ENCODE peak calls at places on chromosome 6, in four cellular contexts. T, V, Y and X are unnamed samples.

GRCh38 chr6:88586371-88587157 is 376.9 kb downstream of the RNGTT start:
- DNase-seq in V (no peak), T (no peak), Y (no peak), X (peak)

GRCh38 chr6:6320901-6321300 is 439 bp upstream of the F13A1 start:
- DNase-seq in Y (no peak), V (no peak), T (no peak), X (no peak)

GRCh38 chr6:113315879-113316278 is 541.3 kb upstream of the MARCKS start:
- DNase-seq in Y (no peak), V (no peak), T (peak), X (peak)

GRCh38 chr6:16398587-16398986 is 160.2 kb downstream of the GMPR start:
- DNase-seq in V (no peak), T (peak), Y (no peak), X (peak)

GRCh38 chr6:17666646-17667045 is 40.1 kb downstream of the NUP153 start:
- DNase-seq in T (no peak), Y (no peak), V (no peak), X (no peak)

GRCh38 chr6:139395371-139395770 is 20.9 kb upstream of the CITED2 start:
- DNase-seq in T (no peak), V (no peak), Y (no peak), X (no peak)

GRCh38 chr6:109869398-109870165 is 108.5 kb upstream of the GPR6 start:
- DNase-seq in Y (no peak), V (no peak), T (peak), X (peak)

GRCh38 chr6:4297348-4297747 is 162.0 kb upstream of the ECI2 start:
- DNase-seq in V (no peak), T (no peak), Y (no peak), X (no peak)

GRCh38 chr6:168311410-168312124 is 8.0 kb downstream of the DACT2 start:
- DNase-seq in Y (no peak), T (no peak), V (no peak), X (no peak)

GRCh38 chr6:157227202-157228166 is 95.8 kb downstream of the TMEM242 start:
- DNase-seq in T (no peak), Y (no peak), V (no peak), X (no peak)

GRCh38 chr6:122365775-122366403 is 33.6 kb upstream of the HSF2 start:
- DNase-seq in Y (no peak), T (no peak), V (no peak), X (no peak)

GRCh38 chr6:14354919-14355572 is 237.5 kb downstream of the CD83 start:
- DNase-seq in V (peak), Y (no peak), T (peak), X (peak)

GRCh38 chr6:154805288-154805911 is 72.2 kb downstream of the SCAF8 start:
- DNase-seq in V (no peak), Y (no peak), T (peak), X (peak)

GRCh38 chr6:111777357-111777756 is 95.9 kb downstream of the FYN start:
- DNase-seq in Y (peak), V (no peak), T (no peak), X (no peak)

DNA sequence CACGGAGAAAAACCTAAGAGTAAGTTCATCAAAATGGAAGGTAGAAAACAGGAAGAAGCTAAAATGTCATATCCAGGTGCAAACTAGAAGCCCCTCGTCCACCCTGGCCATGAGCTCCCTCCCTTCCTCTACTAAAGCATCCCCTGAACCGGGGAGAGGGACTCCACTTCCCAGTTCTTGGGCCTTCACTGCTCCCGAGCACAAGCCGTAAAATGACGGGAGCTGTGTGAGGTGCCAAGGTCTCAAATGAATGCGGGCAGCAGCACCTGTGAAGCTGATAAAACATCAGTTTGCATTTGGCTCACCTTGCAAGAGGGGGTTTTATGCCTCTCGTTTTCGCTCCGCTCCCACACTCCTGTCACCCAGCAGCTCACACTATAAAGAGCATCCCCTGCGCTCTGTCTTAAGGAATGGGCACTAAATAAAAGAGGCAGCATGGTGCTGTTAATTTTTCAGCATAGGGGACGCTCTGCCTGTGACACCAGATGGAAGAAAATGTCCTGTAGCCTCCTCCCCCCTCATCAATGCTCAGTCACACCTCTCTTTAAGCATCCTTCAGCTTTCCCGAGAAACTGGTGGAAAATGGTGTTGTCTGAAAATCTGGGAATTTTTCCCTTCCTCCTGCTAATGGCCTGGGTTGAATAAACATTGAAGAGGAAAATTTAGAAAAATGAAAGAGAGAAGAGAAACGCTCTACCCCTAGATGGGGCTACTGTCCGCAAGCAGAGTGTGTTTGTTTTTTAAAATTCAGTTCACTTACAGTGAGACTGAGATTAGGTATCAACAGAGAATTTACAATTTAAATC is 563.0 kb upstream of the AGPAT4 start:
- DNase-seq in T (peak), V (no peak), Y (no peak), X (no peak)
- TF ChIP-seq CTCF in T (peak), V (peak), Y (peak), X (no peak)

GRCh38 chr6:44261581-44261980 is 3.8 kb downstream of the NFKBIE start:
- DNase-seq in V (no peak), Y (peak), T (no peak), X (no peak)

GRCh38 chr6:44260451-44261297 is 3.3 kb upstream of the SLC35B2 start:
- DNase-seq in Y (no peak), V (no peak), T (no peak), X (no peak)

GRCh38 chr6:44258325-44258863 is 1.1 kb upstream of the SLC35B2 start:
- DNase-seq in T (no peak), Y (peak), V (no peak), X (no peak)

GRCh38 chr6:44258921-44259320 is 1.6 kb upstream of the SLC35B2 start:
- DNase-seq in Y (peak), V (no peak), T (no peak), X (no peak)

GRCh38 chr6:44260011-44260410 is 2.7 kb upstream of the SLC35B2 start:
- DNase-seq in V (no peak), T (no peak), Y (peak), X (no peak)
- H3K4me3 ChIP-seq in V (no peak), T (no peak), Y (no peak), X (no peak)

DNA sequence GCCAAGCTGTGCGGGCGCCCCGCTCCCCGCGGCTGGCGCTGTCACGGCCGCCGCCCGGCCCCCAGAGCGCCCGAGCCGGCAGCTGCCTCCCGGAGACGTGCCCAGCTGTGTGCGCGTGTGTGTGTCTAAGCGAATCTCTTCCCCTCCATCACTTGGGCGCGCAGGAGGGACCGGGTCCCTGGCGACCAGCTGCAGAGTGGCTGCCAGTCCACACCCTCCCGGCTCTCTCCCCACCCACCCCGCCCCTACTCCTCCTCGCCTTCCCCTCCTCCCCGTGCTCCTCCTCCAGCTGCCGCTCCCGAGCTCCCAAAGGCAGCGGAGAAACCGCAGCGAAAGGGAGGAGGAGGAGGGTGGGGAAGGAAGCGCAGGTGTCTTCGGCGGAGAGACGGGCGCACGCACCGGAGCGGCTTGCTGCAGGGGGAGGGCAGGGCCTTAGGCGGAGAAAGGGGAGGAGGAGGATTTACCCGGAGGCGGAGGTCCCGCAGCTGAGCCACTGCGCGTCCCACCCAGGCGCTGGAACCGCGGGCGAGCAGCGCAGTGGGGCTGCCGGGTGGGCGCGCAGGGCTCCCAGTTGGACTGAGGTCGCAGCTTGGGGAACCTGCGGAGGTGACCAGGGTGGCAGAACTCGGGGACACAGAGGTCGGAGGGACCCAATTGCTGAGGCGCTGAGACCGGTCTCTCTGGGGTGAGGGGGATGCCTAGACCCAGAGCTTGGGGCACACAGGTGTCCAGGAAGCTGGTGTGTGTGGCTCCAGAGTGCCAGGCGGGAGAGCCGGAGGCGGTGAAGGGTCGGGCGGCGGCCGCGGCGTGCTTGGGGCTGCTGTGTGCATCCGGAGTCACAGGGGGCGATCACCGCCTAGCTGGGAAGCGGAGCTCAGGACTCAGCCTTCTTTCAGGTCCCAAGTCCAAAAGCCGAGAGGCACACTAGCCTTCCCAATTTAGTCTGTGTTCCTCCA is at the start of gene HS3ST5:
- DNase-seq in Y (no peak), V (peak), T (peak), X (no peak)
- TF ChIP-seq CTCF in Y (no peak), V (peak), T (peak), X (no peak)

DNA sequence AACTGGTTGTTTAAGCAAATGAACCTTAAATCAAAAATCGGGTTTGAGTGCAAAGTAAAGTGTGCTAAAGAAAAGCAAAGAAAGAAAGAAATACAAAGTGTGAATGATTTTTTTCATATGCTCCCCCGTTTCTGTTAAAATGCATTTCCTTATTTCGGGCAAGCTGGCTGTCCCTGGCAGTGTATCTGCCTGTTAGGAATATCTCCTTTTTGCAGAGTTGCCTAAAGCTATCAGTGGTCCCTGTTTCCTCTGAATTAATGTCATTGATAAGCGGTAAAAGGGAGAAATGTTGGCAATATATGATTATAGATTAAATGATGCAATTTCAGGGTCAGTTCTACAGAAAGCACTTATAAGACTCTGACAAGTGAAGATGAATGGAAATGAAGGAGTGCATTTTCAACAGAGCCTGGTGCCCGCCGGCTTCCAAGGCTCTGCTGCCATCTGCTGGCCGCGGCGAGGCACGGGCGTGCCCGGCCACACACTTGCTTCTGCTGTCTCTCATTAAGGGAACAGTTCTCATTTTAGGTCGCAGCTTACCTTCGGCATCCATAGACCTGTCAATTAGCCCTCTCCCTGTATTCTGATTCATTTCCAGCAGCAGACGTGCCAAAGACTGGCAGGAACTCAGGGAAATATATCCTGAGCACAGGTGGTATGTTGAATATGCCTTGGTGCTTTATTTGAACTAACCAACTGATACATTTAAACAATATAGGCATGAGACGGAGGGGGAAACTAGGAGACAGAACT is 381.9 kb downstream of the C6orf118 start:
- DNase-seq in Y (no peak), V (peak), T (peak), X (peak)
- H3K4me3 ChIP-seq in Y (no peak), V (peak), T (no peak), X (no peak)

GRCh38 chr6:138229072-138229471 is 10.8 kb upstream of the PBOV1 start:
- DNase-seq in T (no peak), V (no peak), Y (peak), X (no peak)

GRCh38 chr6:138229663-138230194 is 11.4 kb upstream of the PBOV1 start:
- DNase-seq in T (no peak), Y (no peak), V (no peak), X (no peak)

GRCh38 chr6:138227316-138227781 is 9.1 kb upstream of the PBOV1 start:
- DNase-seq in T (no peak), Y (no peak), V (no peak), X (no peak)

GRCh38 chr6:138226011-138226410 is 7.7 kb upstream of the PBOV1 start:
- DNase-seq in Y (no peak), T (no peak), V (no peak), X (no peak)

DNA sequence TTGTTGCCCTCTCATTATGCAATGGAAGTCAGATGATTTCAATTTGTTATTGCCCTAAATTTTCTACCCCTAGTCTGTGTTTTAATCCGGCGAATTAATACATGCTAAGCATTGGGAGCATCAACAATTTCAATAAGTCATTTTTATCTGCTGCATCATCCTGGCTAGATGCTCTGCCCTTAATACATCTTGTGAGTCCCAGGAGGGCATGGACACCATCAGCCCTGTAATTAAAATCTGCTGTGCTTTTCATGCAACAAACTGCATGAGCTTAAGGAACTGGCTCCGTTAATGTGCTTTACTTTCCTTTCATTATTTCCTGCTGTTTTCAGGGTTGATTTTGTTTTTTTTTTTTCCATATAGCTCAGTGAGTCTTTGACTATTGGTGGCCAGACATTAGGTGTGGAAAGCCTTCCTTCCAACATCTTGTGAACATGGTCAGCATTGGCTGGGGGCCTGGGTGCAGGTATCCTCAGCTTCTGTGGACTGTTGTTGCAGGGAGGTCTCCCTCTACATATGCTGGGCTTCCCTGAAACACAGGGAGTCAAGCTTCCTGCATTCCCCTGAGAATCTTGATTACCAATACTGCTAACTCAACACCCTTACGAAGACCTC is 8.5 kb upstream of the PBOV1 start:
- DNase-seq in V (no peak), Y (no peak), T (no peak), X (no peak)
- TF ChIP-seq CTCF in V (no peak), Y (no peak), T (no peak), X (no peak)

GRCh38 chr6:10413850-10414765 is 766 bp downstream of the TFAP2A start:
- DNase-seq in V (no peak), T (peak), Y (peak), X (no peak)
- H3K4me3 ChIP-seq in V (peak), T (peak), Y (peak), X (peak)

GRCh38 chr6:117602151-117602898 is at the start of gene GOPC:
- DNase-seq in V (peak), Y (peak), T (peak), X (peak)
- TF ChIP-seq CTCF in V (peak), Y (peak), T (peak), X (no peak)

DNA sequence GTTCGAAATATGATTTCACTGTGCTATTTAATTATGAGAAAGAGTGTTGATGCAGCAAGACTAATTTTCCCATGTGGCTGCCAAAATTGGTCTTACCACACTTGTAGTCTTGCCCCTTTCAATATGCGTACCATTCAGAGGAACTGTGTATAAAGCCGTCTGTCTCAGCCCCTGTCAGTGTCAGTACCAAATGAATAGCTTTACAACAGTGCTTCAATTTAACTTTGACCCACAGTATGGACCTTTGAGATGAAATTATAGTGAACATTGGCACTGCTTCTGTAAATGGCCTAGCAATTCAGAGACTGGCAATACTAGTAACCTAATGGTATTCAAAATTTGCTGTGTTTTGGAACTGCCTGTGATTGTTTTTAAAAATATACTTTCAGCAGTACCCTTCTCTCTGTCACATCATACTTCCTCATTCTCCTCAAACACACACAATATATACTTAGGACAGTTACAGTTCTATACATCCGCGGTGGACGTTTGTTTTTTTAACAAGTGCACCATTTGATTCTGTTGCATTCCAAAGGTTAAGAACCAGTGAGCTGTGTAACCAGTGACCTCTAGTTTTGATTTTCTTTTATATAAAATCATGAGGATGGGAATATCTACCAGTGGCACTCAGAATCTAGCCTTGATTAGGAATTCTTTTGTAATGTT is 152.6 kb downstream of the CARMIL1 start:
- DNase-seq in Y (no peak), T (no peak), V (no peak), X (no peak)
- H3K4me3 ChIP-seq in Y (no peak), T (no peak), V (no peak), X (no peak)